ENCODE peak calls at places on chromosomes 4 and X, in nine cellular contexts. R is CD8-positive, alpha-beta T cell; N is lower lobe of right lung; F is GM23248; X is neural progenitor cell; Z is cardiac muscle cell; B is heart left ventricle; Y is body of pancreas; G is fibroblast of lung. C is an unnamed sample.

GRCh38 chrX:121308276-121308805 is 260.9 kb downstream of the GLUD2 start:
- DNase-seq in R (no peak), G (no peak), B (peak; percentile 6), X (peak; percentile 56), Z (peak; percentile 86), N (no peak), F (peak; percentile 81), Y (peak; percentile 9), C (peak; percentile 60)

GRCh38 chr4:52058275-52058674 is 7.2 kb downstream of the SPATA18 start:
- DNase-seq in X (no peak), B (no peak), R (no peak), Y (no peak), G (no peak), Z (no peak), N (no peak), F (no peak), C (no peak)

GRCh38 chrX:125203379-125203736 is 116.3 kb upstream of the TEX13C start:
- DNase-seq in F (peak; percentile 2), Y (no peak), G (no peak), R (no peak), X (peak; percentile 40), N (no peak), B (no peak), Z (no peak), C (peak; percentile 70)

GRCh38 chr4:14910411-14910810 is 91.9 kb upstream of the CPEB2 start:
- DNase-seq in Y (no peak), F (no peak), G (no peak), X (no peak), B (no peak), R (no peak), N (no peak), Z (peak; percentile 48), C (no peak)

GRCh38 chrX:117839544-117839943 is 277.1 kb downstream of the KLHL13 start:
- DNase-seq in N (no peak), Y (no peak), G (no peak), X (no peak), R (no peak), F (no peak), B (no peak), Z (no peak), C (peak; percentile 53)

GRCh38 chr4:37760840-37761239 is 65.6 kb upstream of the PGM2 start:
- DNase-seq in Z (peak; percentile 68), N (no peak), G (no peak), R (no peak), B (no peak), Y (no peak), F (no peak), X (no peak), C (no peak)

GRCh38 chrX:3094261-3094660 is 53.0 kb downstream of the ARSF start:
- DNase-seq in B (no peak), Z (peak; percentile 33), Y (no peak), X (no peak), N (no peak), F (no peak), G (no peak), R (no peak), C (peak; percentile 52)

GRCh38 chrX:140526138-140526537 is 21.3 kb upstream of the SOX3 start:
- DNase-seq in B (no peak), G (no peak), X (peak; percentile 29), R (no peak), F (peak; percentile 53), Y (no peak), Z (no peak), N (no peak), C (peak; percentile 74)

GRCh38 chr4:179196511-179196910 is 1754.3 kb upstream of the AGA start:
- DNase-seq in Y (no peak), F (no peak), N (no peak), X (peak; percentile 18), G (peak; percentile 70), R (no peak), B (no peak), Z (no peak), C (no peak)

GRCh38 chrX:11664211-11664888 is 1.4 kb downstream of the ARHGAP6 start:
- DNase-seq in F (peak; percentile 19), G (no peak), X (peak; percentile 31), Z (peak; percentile 21), Y (no peak), R (no peak), B (no peak), N (no peak), C (peak; percentile 61)

GRCh38 chr4:48262926-48263325 is 6.7 kb downstream of the TEC start:
- DNase-seq in X (no peak), F (no peak), N (no peak), G (peak; percentile 66), Y (no peak), R (no peak), Z (no peak), B (no peak), C (no peak)

GRCh38 chr4:25313194-25313895 is 771 bp downstream of the ZCCHC4 start:
- DNase-seq in Z (no peak), G (no peak), X (peak; percentile 62), R (no peak), B (no peak), N (no peak), Y (no peak), F (peak; percentile 65), C (peak; percentile 52)

DNA sequence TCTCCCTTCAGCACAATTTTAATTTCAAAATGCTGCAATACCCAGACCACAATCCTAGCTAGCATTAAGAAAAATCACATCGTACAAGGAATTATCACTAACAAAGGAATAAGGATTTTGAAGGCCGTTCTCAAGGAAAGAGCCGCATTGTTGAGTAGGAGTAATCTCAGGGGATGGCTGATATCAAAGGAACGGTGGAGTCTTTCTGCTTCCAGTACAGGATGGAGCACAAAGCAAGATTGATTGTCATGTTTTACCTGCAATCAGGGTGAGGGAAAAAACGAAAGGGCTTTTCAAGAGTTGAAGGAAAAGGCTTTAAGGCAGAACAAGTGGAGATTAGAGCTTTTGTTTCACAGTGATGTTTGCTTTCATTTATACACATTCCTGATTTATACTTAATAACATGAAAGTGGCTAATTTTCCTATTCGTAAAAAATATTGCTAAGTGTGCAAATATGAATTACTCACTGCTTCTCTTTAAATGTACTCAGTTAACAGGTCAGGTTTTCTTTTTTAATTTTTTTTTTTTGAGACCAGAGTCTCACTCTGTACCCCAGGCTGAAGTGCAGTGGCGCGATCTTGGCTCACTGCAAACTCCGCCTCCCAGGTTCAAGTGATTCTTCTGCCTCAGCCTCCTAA is 207.0 kb downstream of the TRIML1 start:
- DNase-seq in G (no peak), X (no peak), B (no peak), Z (peak; percentile 2), Y (no peak), F (no peak), R (no peak), N (no peak), C (no peak)
- H3K4me3 ChIP-seq in G (no peak overlapping the region), X (no peak overlapping the region), B (no peak overlapping the region), Z (no peak overlapping the region), Y (no peak overlapping the region), F (no peak overlapping the region), R (no peak overlapping the region), N (no peak overlapping the region), C (no peak overlapping the region)

DNA sequence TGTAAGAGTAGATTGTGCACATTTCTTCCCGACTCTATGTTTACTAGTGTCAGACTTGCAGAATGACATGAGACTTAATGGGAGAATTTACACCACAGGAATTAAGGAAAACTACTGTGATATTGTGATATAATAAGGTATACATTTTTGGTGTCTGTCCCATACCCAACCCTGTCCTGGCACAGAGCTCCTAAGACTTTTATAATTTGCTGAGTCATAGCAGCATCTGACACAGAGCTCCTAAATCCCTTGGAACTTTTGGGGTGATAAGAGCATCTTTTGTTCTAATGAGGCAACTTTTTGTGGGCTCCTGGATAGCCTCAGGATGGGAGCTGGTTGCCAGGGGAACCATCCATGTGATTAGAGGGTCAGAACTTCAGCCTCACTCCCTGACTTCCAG is 1607.0 kb downstream of the RPA4 start:
- DNase-seq in R (no peak), F (no peak), B (no peak), Y (no peak), Z (no peak), N (no peak), G (no peak), X (no peak), C (no peak)
- H3K27me3 ChIP-seq in R (no peaks in the 10 kb centered on the region), F (no peaks in the 10 kb centered on the region), B (no peaks in the 10 kb centered on the region), Y (no peaks in the 10 kb centered on the region), Z (no peaks in the 10 kb centered on the region), N (no peaks in the 10 kb centered on the region), G (no peaks in the 10 kb centered on the region), X (no peaks in the 10 kb centered on the region), C (no peaks in the 10 kb centered on the region)

GRCh38 chr4:186724048-186724860 is 598 bp upstream of the FAT1 start:
- DNase-seq in Y (peak; percentile 72), Z (peak; percentile 81), G (peak; percentile 79), F (peak; percentile 76), X (peak; percentile 75), N (peak; percentile 59), B (peak; percentile 57), R (no peak), C (peak; percentile 88)
- H3K4me3 ChIP-seq in Y (peak overlapping the region; percentile 67), Z (peak overlapping the region; percentile 75), G (peak overlapping the region; percentile 94), F (peak overlapping the region; percentile 88), X (peak overlapping the region; percentile 96), N (peak overlapping the region; percentile 77), B (peak overlapping the region; percentile 79), R (no peak overlapping the region), C (peak overlapping the region; percentile 97)

GRCh38 chr4:7144374-7145290 is 47.7 kb upstream of the SORCS2 start:
- DNase-seq in N (no peak), X (no peak), B (no peak), G (peak; percentile 12), R (no peak), Y (no peak), Z (no peak), F (peak; percentile 29), C (no peak)
- H3K27me3 ChIP-seq in N (peaks cover 6% of the 10 kb centered on the region), X (no peaks in the 10 kb centered on the region), B (no peaks in the 10 kb centered on the region), G (peaks cover 3% of the 10 kb centered on the region), R (no peaks in the 10 kb centered on the region), Y (no peaks in the 10 kb centered on the region), Z (no peaks in the 10 kb centered on the region), F (peaks cover 11% of the 10 kb centered on the region), C (no peaks in the 10 kb centered on the region)